ENCODE peak calls at places on chromosomes 1 and 21, in five cellular contexts. S is stimulated activated CD4-positive, alpha-beta T cell treated with anti-CD3 and anti-CD28 coated beads, Interleukin-1b, Interleukin-23, amount 100 ng/mL, for 4 hours; E is lower leg skin; D is stimulated activated CD8-positive, alpha-beta memory T cell treated with anti-CD3 and anti-CD28 coated beads, Interleukin-2, amount 100 ng/mL, for 1 hour; H is neural crest cell. R is an unnamed sample.

GRCh38 chr1:22780696-22781095 is 70.1 kb downstream of the EPHB2 start:
- DNase-seq in S (no peak), E (no peak), D (no peak), H (peak), R (no peak)

GRCh38 chr1:209601809-209602657 is 18.5 kb downstream of the CAMK1G start:
- DNase-seq in S (no peak), E (no peak), D (no peak), H (peak), R (peak)

GRCh38 chr1:194644528-194644927 is 1458.1 kb upstream of the B3GALT2 start:
- DNase-seq in S (no peak), E (no peak), D (no peak), H (no peak), R (no peak)

GRCh38 chr1:9344426-9345200 is 51.9 kb downstream of the SPSB1 start:
- DNase-seq in S (no peak), E (no peak), D (no peak), H (no peak), R (no peak)

GRCh38 chr1:91775227-91775626 is 110.7 kb downstream of the TGFBR3 start:
- DNase-seq in S (no peak), E (no peak), D (no peak), H (no peak), R (no peak)

GRCh38 chr1:29179641-29180184 is 2.0 kb downstream of the SRSF4 start:
- DNase-seq in S (no peak), E (no peak), D (no peak), H (no peak), R (no peak)

GRCh38 chr1:110412576-110412975 is 5.1 kb upstream of the LAMTOR5 start:
- DNase-seq in S (peak), E (peak), D (peak), H (peak), R (no peak)

GRCh38 chr1:90357980-90358379 is 359.1 kb downstream of the BARHL2 start:
- DNase-seq in S (no peak), E (no peak), D (no peak), H (no peak), R (no peak)

GRCh38 chr1:116580446-116581322 is 9.9 kb upstream of the CD58 start:
- DNase-seq in S (no peak), E (no peak), D (no peak), H (no peak), R (no peak)

GRCh38 chr21:28856588-28857250 is 136.0 kb downstream of the LTN1 start:
- DNase-seq in S (no peak), E (no peak), D (no peak), H (no peak), R (no peak)

GRCh38 chr1:175134500-175134899 is 58.1 kb downstream of the KIAA0040 start:
- DNase-seq in S (no peak), E (no peak), D (no peak), H (no peak), R (no peak)

GRCh38 chr1:192581131-192581927 is 5.8 kb downstream of the RGS1 start:
- DNase-seq in S (no peak), E (no peak), D (no peak), H (no peak), R (no peak)

GRCh38 chr1:208631516-208631915 is 387.3 kb upstream of the PLXNA2 start:
- DNase-seq in S (no peak), E (no peak), D (no peak), H (no peak), R (no peak)

GRCh38 chr1:236064674-236065508 is at the start of gene NID1:
- DNase-seq in S (peak), E (peak), D (no peak), H (peak), R (no peak)

R was measured in SW 1271.